ENCODE peak calls at places on chromosome 17, in four cellular contexts. Q, E, K and L are unnamed samples. For H3K9me3, the result is how much of the 10 kb centered on the place peaks cover.

GRCh38 chr17:3755335-3756030 is 31.8 kb downstream of the HASPIN start:
- DNase-seq in E (no peak), Q (no peak), K (no peak), L (no peak)

GRCh38 chr17:1109606-1110523 is 69.9 kb downstream of the ABR start:
- DNase-seq in K (no peak), Q (peak), E (no peak), L (peak)

GRCh38 chr17:64214950-64215349 is 48.1 kb downstream of the TEX2 start:
- DNase-seq in Q (no peak), K (no peak), E (no peak), L (no peak)

GRCh38 chr17:82495844-82496528 is 23.5 kb upstream of the FOXK2 start:
- DNase-seq in E (no peak), Q (no peak), K (peak), L (no peak)

GRCh38 chr17:29846298-29846697 is 83.7 kb downstream of the SSH2 start:
- DNase-seq in Q (no peak), K (no peak), E (no peak), L (no peak)

GRCh38 chr17:75854881-75855309 is 240 bp downstream of the WBP2 start:
- DNase-seq in K (no peak), Q (no peak), E (no peak), L (peak)

GRCh38 chr17:79927136-79927661 is 88.0 kb upstream of the CBX4 start:
- DNase-seq in Q (no peak), K (no peak), E (no peak), L (no peak)

GRCh38 chr17:51289776-51290175 is 29.4 kb downstream of the UTP18 start:
- DNase-seq in E (no peak), Q (no peak), K (no peak), L (no peak)

GRCh38 chr17:74862108-74862901 is 2.6 kb upstream of the GRIN2C start:
- DNase-seq in Q (peak), E (no peak), K (no peak), L (peak)

GRCh38 chr17:75153854-75154194 is 488 bp downstream of the JPT1 start:
- DNase-seq in Q (no peak), E (peak), K (no peak), L (no peak)

GRCh38 chr17:57034807-57035754 is 50.0 kb upstream of the AKAP1 start:
- DNase-seq in K (no peak), Q (no peak), E (no peak), L (peak)

GRCh38 chr17:64146418-64147109 is 16.6 kb upstream of the ERN1 start:
- DNase-seq in E (peak), K (peak), Q (peak), L (peak)

GRCh38 chr17:66235377-66235994 is 6.3 kb upstream of the APOH start:
- DNase-seq in K (no peak), E (no peak), Q (no peak), L (no peak)

GRCh38 chr17:64638552-64639198 is 23.4 kb downstream of the SMURF2 start:
- DNase-seq in K (no peak), E (no peak), Q (no peak), L (no peak)

GRCh38 chr17:79991140-79991923 is 44.3 kb downstream of the TBC1D16 start:
- DNase-seq in E (peak), Q (peak), K (peak), L (peak)

GRCh38 chr17:77280304-77280910 is 139.6 kb downstream of the SEC14L1 start:
- DNase-seq in Q (no peak), K (peak), E (no peak), L (peak)

GRCh38 chr17:63550816-63551639 is 751 bp downstream of the DCAF7 start:
- DNase-seq in E (no peak), K (peak), Q (no peak), L (peak)

GRCh38 chr17:81870155-81870977 is 771 bp downstream of the ARHGDIA start:
- DNase-seq in E (peak), Q (peak), K (peak), L (peak)

GRCh38 chr17:7083592-7083991 is 3.5 kb upstream of the CLEC10A start:
- DNase-seq in E (no peak), Q (no peak), K (peak), L (no peak)

GRCh38 chr17:16419074-16419928 is 3.9 kb downstream of the TRPV2 start:
- DNase-seq in Q (no peak), K (peak), E (no peak), L (no peak)

GRCh38 chr17:54948380-54948779 is 20.1 kb downstream of the COX11 start:
- DNase-seq in Q (no peak), K (peak), E (no peak), L (no peak)

GRCh38 chr17:5097101-5097834 is 14.4 kb downstream of the ZNF232 start:
- DNase-seq in K (no peak), Q (peak), E (peak), L (peak)

GRCh38 chr17:1179635-1180433 is at the start of gene ABR:
- DNase-seq in K (peak), E (peak), Q (peak), L (peak)

GRCh38 chr17:3609689-3610088 is 478 bp upstream of the TRPV1 start:
- DNase-seq in Q (no peak), K (no peak), E (no peak), L (no peak)

GRCh38 chr17:42517516-42517915 is 18.5 kb upstream of the NAGLU start:
- DNase-seq in E (peak), Q (peak), K (peak), L (peak)

GRCh38 chr17:44971776-44972483 is 3.8 kb upstream of the C1QL1 start:
- DNase-seq in E (no peak), K (peak), Q (no peak), L (no peak)

GRCh38 chr17:17729620-17730249 is 48.5 kb downstream of the RAI1 start:
- DNase-seq in E (no peak), Q (no peak), K (no peak), L (no peak)

GRCh38 chr17:80647746-80648145 is 103.1 kb downstream of the RPTOR start:
- DNase-seq in E (no peak), K (peak), Q (no peak), L (no peak)

DNA sequence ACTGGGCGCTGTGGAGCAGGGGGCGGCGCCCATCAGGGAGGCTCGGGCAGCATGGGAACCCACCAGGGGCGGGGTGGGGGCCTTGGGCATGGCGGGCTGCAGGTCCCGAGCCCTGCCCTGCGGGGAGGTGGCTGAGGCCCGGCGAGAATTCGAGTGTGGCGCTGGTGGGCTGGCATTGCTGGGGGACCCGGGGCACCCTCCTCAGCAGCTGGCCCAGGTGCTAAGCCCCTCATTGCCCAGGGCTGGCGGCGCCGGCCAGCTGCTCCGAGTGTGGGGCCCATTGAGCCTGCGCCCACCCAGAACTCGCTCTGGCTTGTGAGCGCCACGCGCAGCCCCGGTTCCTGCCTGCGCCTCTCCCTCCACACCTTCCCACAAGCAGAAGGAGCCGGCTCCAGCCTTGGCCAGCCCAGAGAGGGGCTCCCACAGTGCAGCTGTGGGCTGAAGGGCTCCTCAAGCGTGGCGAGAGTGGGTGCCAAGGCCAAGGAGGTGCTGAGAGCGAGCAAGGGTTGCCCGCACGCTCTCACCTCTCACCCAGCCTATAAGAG is 5.9 kb downstream of the ALDH3A2 start:
- DNase-seq in K (no peak), Q (no peak), E (no peak), L (no peak)
- H3K9me3 ChIP-seq in K (under half), Q (under half), E (under half), L (under half)

DNA sequence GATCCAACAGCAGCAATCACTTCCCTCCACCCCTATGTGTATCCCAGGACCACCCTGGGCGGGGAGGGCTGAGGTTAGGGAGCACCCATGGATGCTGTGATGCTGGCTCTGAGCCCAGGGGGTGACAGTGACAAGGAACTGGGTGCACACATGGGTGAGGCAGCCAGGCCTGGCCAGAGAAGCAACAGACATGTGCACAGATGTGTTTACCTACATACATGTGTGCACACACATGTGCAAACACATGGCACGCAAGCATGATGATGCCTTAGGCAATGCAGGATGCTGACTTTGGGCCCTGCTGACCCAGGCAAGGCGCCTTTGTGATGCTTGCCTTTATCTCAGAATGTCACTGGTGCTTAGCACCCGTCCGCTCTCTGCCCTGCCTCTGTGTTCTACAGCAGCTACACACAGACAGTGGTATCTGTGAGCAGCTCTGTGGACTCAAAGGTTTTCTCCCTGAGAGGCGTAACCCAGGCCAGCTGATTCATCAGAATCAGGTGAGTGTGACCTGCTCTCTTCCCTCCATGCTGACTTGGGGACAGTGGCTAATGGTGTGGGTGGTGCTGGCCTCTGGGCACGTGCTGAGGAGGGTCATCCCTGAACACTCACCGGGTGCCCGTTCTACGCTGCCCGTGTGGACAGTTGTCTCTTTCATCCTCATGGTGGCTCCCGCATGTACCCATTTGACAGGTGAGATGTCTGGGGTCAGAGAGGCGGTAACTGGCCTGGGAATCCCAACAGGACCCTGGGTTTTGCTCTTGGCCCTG is 38.5 kb upstream of the KSR1 start:
- DNase-seq in E (no peak), Q (no peak), K (no peak), L (peak)
- TF ChIP-seq CTCF in E (no peak), Q (no peak), K (no peak), L (no peak)

DNA sequence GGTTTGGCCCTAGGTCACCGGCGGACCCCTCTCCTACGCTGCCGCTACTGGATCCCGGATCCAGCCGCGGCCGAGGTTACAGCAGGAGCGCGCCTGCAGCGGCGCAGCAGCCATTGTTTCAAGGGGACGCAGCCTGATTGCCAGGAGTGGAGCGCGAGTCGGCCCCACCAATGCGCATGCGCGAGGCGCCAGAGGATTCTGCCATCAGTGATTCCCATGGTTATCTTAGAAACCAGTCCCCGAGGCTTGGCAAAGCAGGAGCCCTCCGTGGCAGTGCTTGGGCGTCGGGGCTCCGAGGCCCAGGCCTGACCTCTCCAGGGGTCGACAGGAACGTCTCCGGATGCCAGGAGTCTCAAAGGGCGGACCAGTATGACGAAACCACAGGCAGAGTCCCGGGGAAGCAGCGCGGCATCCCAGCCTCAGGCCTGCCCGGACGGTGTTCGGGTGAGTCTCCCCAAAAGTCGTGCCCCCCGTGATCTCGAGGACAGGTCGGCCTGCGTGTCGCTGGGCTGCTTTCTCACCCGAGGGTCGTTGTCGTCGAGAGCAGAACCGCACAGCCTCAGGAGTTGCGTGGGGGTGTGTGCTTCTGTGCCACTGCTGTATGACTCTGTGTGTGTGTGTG is 608.5 kb downstream of the KCNJ18 start:
- DNase-seq in Q (no peak), K (no peak), E (no peak), L (no peak)
- H3K9me3 ChIP-seq in Q (under half), K (half or more), E (under half), L (under half)

GRCh38 chr17:69103557-69104233 is 38.0 kb downstream of the ABCA6 start:
- DNase-seq in Q (no peak), K (no peak), E (no peak), L (no peak)
- TF ChIP-seq CTCF in Q (no peak), K (no peak), E (no peak), L (no peak)